ENCODE peak calls at places on chromosomes 7 and 10, in five cellular contexts. One of them, this sample, is unnamed.
A peak's percentile ranks its signal among the peaks of the same experiment; 100 is the strongest.

GRCh38 chr10:102300289-102300843 is 55.0 kb downstream of the GBF1 start:
- DNase-seq in MCF 10A: no peak
- DNase-seq in AG08395: no peak
- DNase-seq in lung microvascular endothelial cell: peak; percentile 87
- DNase-seq in naive thymus-derived CD8-positive, alpha-beta T cell: no peak
- DNase-seq in this sample: no peak

GRCh38 chr10:5576780-5577472 is 52.2 kb downstream of the CALML3 start:
- DNase-seq in MCF 10A: no peak
- DNase-seq in AG08395: no peak
- DNase-seq in lung microvascular endothelial cell: no peak
- DNase-seq in naive thymus-derived CD8-positive, alpha-beta T cell: no peak
- DNase-seq in this sample: no peak

GRCh38 chr7:45187089-45187945 is 29.7 kb downstream of the RAMP3 start:
- DNase-seq in MCF 10A: no peak
- DNase-seq in AG08395: no peak
- DNase-seq in lung microvascular endothelial cell: no peak
- DNase-seq in naive thymus-derived CD8-positive, alpha-beta T cell: no peak
- DNase-seq in this sample: no peak

GRCh38 chr7:117148971-117149370 is 173.9 kb downstream of the WNT2 start:
- DNase-seq in MCF 10A: no peak
- DNase-seq in AG08395: no peak
- DNase-seq in lung microvascular endothelial cell: no peak
- DNase-seq in naive thymus-derived CD8-positive, alpha-beta T cell: no peak
- DNase-seq in this sample: no peak

GRCh38 chr10:22324893-22325271 is 4.0 kb downstream of the BMI1 start:
- DNase-seq in MCF 10A: no peak
- DNase-seq in AG08395: no peak
- DNase-seq in lung microvascular endothelial cell: no peak
- DNase-seq in naive thymus-derived CD8-positive, alpha-beta T cell: no peak
- DNase-seq in this sample: no peak

GRCh38 chr7:451255-452229 is 68.1 kb downstream of the PDGFA start:
- DNase-seq in MCF 10A: no peak
- DNase-seq in AG08395: no peak
- DNase-seq in lung microvascular endothelial cell: no peak
- DNase-seq in naive thymus-derived CD8-positive, alpha-beta T cell: no peak
- DNase-seq in this sample: no peak

GRCh38 chr10:43904301-43904700 is 255.6 kb upstream of the ZNF32 start:
- DNase-seq in MCF 10A: no peak
- DNase-seq in AG08395: no peak
- DNase-seq in lung microvascular endothelial cell: no peak
- DNase-seq in naive thymus-derived CD8-positive, alpha-beta T cell: no peak
- DNase-seq in this sample: no peak

GRCh38 chr7:140521426-140521825 is 42.1 kb upstream of the MKRN1 start:
- DNase-seq in MCF 10A: no peak
- DNase-seq in AG08395: no peak
- DNase-seq in lung microvascular endothelial cell: no peak
- DNase-seq in naive thymus-derived CD8-positive, alpha-beta T cell: no peak
- DNase-seq in this sample: no peak

GRCh38 chr7:142739927-142740492 is 9.3 kb upstream of the PRSS1 start:
- DNase-seq in MCF 10A: peak; percentile 24
- DNase-seq in AG08395: no peak
- DNase-seq in lung microvascular endothelial cell: no peak
- DNase-seq in naive thymus-derived CD8-positive, alpha-beta T cell: no peak
- DNase-seq in this sample: no peak

GRCh38 chr10:78808736-78809135 is 260.0 kb upstream of the ZMIZ1 start:
- DNase-seq in MCF 10A: no peak
- DNase-seq in AG08395: no peak
- DNase-seq in lung microvascular endothelial cell: no peak
- DNase-seq in naive thymus-derived CD8-positive, alpha-beta T cell: no peak
- DNase-seq in this sample: no peak

GRCh38 chr7:146115665-146116451 is 743 bp upstream of the CNTNAP2 start:
- DNase-seq in MCF 10A: no peak
- DNase-seq in AG08395: peak; percentile 14
- DNase-seq in lung microvascular endothelial cell: peak; percentile 38
- DNase-seq in naive thymus-derived CD8-positive, alpha-beta T cell: no peak
- DNase-seq in this sample: no peak

GRCh38 chr7:1112625-1113547 is 25.0 kb downstream of the GPER1 start:
- DNase-seq in MCF 10A: no peak
- DNase-seq in AG08395: no peak
- DNase-seq in lung microvascular endothelial cell: no peak
- DNase-seq in naive thymus-derived CD8-positive, alpha-beta T cell: no peak
- DNase-seq in this sample: no peak

GRCh38 chr7:151865070-151865670 is 11.7 kb downstream of the PRKAG2 start:
- DNase-seq in MCF 10A: no peak
- DNase-seq in AG08395: no peak
- DNase-seq in lung microvascular endothelial cell: no peak
- DNase-seq in naive thymus-derived CD8-positive, alpha-beta T cell: no peak
- DNase-seq in this sample: no peak

GRCh38 chr10:110725809-110726641 is 81.9 kb downstream of the RBM20 start:
- DNase-seq in MCF 10A: peak; percentile 63
- DNase-seq in AG08395: peak; percentile 17
- DNase-seq in lung microvascular endothelial cell: no peak
- DNase-seq in naive thymus-derived CD8-positive, alpha-beta T cell: no peak
- DNase-seq in this sample: no peak

GRCh38 chr10:74770400-74770799 is 56.0 kb upstream of the KAT6B start:
- DNase-seq in MCF 10A: no peak
- DNase-seq in AG08395: no peak
- DNase-seq in lung microvascular endothelial cell: no peak
- DNase-seq in naive thymus-derived CD8-positive, alpha-beta T cell: no peak
- DNase-seq in this sample: no peak

GRCh38 chr10:21526952-21527633 is 1.6 kb upstream of the SKIDA1 start:
- DNase-seq in MCF 10A: peak; percentile 72
- DNase-seq in AG08395: peak; percentile 37
- DNase-seq in lung microvascular endothelial cell: peak; percentile 79
- DNase-seq in naive thymus-derived CD8-positive, alpha-beta T cell: peak; percentile 24
- DNase-seq in this sample: peak; percentile 71

GRCh38 chr10:13920031-13920430 is 333.3 kb downstream of the PRPF18 start:
- DNase-seq in MCF 10A: peak; percentile 5
- DNase-seq in AG08395: peak; percentile 18
- DNase-seq in lung microvascular endothelial cell: no peak
- DNase-seq in naive thymus-derived CD8-positive, alpha-beta T cell: no peak
- DNase-seq in this sample: no peak

GRCh38 chr7:18860226-18860625 is 257.2 kb downstream of the TWIST1 start:
- DNase-seq in MCF 10A: no peak
- DNase-seq in AG08395: no peak
- DNase-seq in lung microvascular endothelial cell: no peak
- DNase-seq in naive thymus-derived CD8-positive, alpha-beta T cell: no peak
- DNase-seq in this sample: no peak

GRCh38 chr7:131629203-131629871 is 72.9 kb upstream of the PODXL start:
- DNase-seq in MCF 10A: peak; percentile 49
- DNase-seq in AG08395: peak; percentile 64
- DNase-seq in lung microvascular endothelial cell: peak; percentile 79
- DNase-seq in naive thymus-derived CD8-positive, alpha-beta T cell: no peak
- DNase-seq in this sample: peak; percentile 56

GRCh38 chr7:107045195-107045960 is 873 bp downstream of the PRKAR2B start:
- DNase-seq in MCF 10A: no peak
- DNase-seq in AG08395: no peak
- DNase-seq in lung microvascular endothelial cell: peak; percentile 17
- DNase-seq in naive thymus-derived CD8-positive, alpha-beta T cell: no peak
- DNase-seq in this sample: no peak

GRCh38 chr7:115561341-115562110 is 469.0 kb downstream of the TFEC start:
- DNase-seq in MCF 10A: no peak
- DNase-seq in AG08395: peak; percentile 16
- DNase-seq in lung microvascular endothelial cell: no peak
- DNase-seq in naive thymus-derived CD8-positive, alpha-beta T cell: no peak
- DNase-seq in this sample: no peak

GRCh38 chr7:113142385-113143119 is 24.2 kb upstream of the SMIM30 start:
- DNase-seq in MCF 10A: no peak
- DNase-seq in AG08395: no peak
- DNase-seq in lung microvascular endothelial cell: no peak
- DNase-seq in naive thymus-derived CD8-positive, alpha-beta T cell: no peak
- DNase-seq in this sample: no peak

GRCh38 chr10:108848016-108848415 is 1075.3 kb downstream of the XPNPEP1 start:
- DNase-seq in MCF 10A: no peak
- DNase-seq in AG08395: peak; percentile 10
- DNase-seq in lung microvascular endothelial cell: no peak
- DNase-seq in naive thymus-derived CD8-positive, alpha-beta T cell: no peak
- DNase-seq in this sample: no peak

GRCh38 chr10:102431452-102432124 is 786 bp downstream of the CUEDC2 start:
- DNase-seq in MCF 10A: peak; percentile 47
- DNase-seq in AG08395: peak; percentile 52
- DNase-seq in lung microvascular endothelial cell: no peak
- DNase-seq in naive thymus-derived CD8-positive, alpha-beta T cell: no peak
- DNase-seq in this sample: no peak

GRCh38 chr10:94138391-94138790 is 144.7 kb downstream of the PLCE1 start:
- DNase-seq in MCF 10A: no peak
- DNase-seq in AG08395: peak; percentile 51
- DNase-seq in lung microvascular endothelial cell: no peak
- DNase-seq in naive thymus-derived CD8-positive, alpha-beta T cell: no peak
- DNase-seq in this sample: no peak

GRCh38 chr10:78332013-78332412 is 298.4 kb downstream of the RPS24 start:
- DNase-seq in MCF 10A: no peak
- DNase-seq in AG08395: peak; percentile 45
- DNase-seq in lung microvascular endothelial cell: no peak
- DNase-seq in naive thymus-derived CD8-positive, alpha-beta T cell: no peak
- DNase-seq in this sample: peak; percentile 46

GRCh38 chr7:45174966-45175765 is 17.6 kb downstream of the RAMP3 start:
- DNase-seq in MCF 10A: no peak
- DNase-seq in AG08395: no peak
- DNase-seq in lung microvascular endothelial cell: no peak
- DNase-seq in naive thymus-derived CD8-positive, alpha-beta T cell: no peak
- DNase-seq in this sample: peak; percentile 5